ENCODE peak calls at places on chromosome 3, in five cellular contexts. One of them, this sample, is unnamed. For H3K4me1, the result is how much of the 10 kb centered on the place peaks cover.

GRCh38 chr3:127800508-127800907 is 21.8 kb downstream of the MGLL start:
- DNase-seq in H9: no peak
- DNase-seq in cardiac muscle cell: peak
- DNase-seq in SJSA1: no peak
- DNase-seq in effector memory CD4-positive, alpha-beta T cell: no peak
- DNase-seq in this sample: no peak

GRCh38 chr3:87486115-87486514 is 209.7 kb upstream of the POU1F1 start:
- DNase-seq in effector memory CD4-positive, alpha-beta T cell: no peak
- DNase-seq in H9: no peak
- DNase-seq in SJSA1: no peak
- DNase-seq in cardiac muscle cell: no peak
- DNase-seq in this sample: no peak

GRCh38 chr3:11591006-11591360 is 52.7 kb downstream of the VGLL4 start:
- DNase-seq in SJSA1: no peak
- DNase-seq in cardiac muscle cell: peak
- DNase-seq in effector memory CD4-positive, alpha-beta T cell: no peak
- DNase-seq in H9: no peak
- DNase-seq in this sample: peak

GRCh38 chr3:180250172-180250571 is 213.4 kb upstream of the PEX5L start:
- DNase-seq in SJSA1: no peak
- DNase-seq in effector memory CD4-positive, alpha-beta T cell: no peak
- DNase-seq in cardiac muscle cell: no peak
- DNase-seq in H9: no peak
- DNase-seq in this sample: no peak

GRCh38 chr3:10511809-10512494 is 6.6 kb upstream of the ATP2B2 start:
- DNase-seq in H9: no peak
- DNase-seq in effector memory CD4-positive, alpha-beta T cell: no peak
- DNase-seq in SJSA1: peak
- DNase-seq in cardiac muscle cell: peak
- DNase-seq in this sample: no peak

GRCh38 chr3:5275529-5275928 is 88.0 kb downstream of the EDEM1 start:
- DNase-seq in H9: no peak
- DNase-seq in SJSA1: no peak
- DNase-seq in cardiac muscle cell: peak
- DNase-seq in effector memory CD4-positive, alpha-beta T cell: no peak
- DNase-seq in this sample: no peak

GRCh38 chr3:36124118-36124796 is 256.0 kb upstream of the STAC start:
- DNase-seq in H9: peak
- DNase-seq in cardiac muscle cell: peak
- DNase-seq in SJSA1: no peak
- DNase-seq in effector memory CD4-positive, alpha-beta T cell: no peak
- DNase-seq in this sample: peak

GRCh38 chr3:29694783-29695182 is 413.9 kb downstream of the RBMS3 start:
- DNase-seq in cardiac muscle cell: peak
- DNase-seq in SJSA1: peak
- DNase-seq in H9: no peak
- DNase-seq in effector memory CD4-positive, alpha-beta T cell: no peak
- DNase-seq in this sample: peak

GRCh38 chr3:40287248-40287647 is 22.3 kb upstream of the EIF1B start:
- DNase-seq in SJSA1: no peak
- DNase-seq in H9: no peak
- DNase-seq in cardiac muscle cell: no peak
- DNase-seq in effector memory CD4-positive, alpha-beta T cell: no peak
- DNase-seq in this sample: no peak

GRCh38 chr3:118972974-118973373 is 61.7 kb downstream of the IGSF11 start:
- DNase-seq in cardiac muscle cell: no peak
- DNase-seq in H9: no peak
- DNase-seq in SJSA1: no peak
- DNase-seq in effector memory CD4-positive, alpha-beta T cell: no peak
- DNase-seq in this sample: no peak

GRCh38 chr3:142888099-142888483 is 792 bp downstream of the PCOLCE2 start:
- DNase-seq in cardiac muscle cell: peak
- DNase-seq in H9: peak
- DNase-seq in SJSA1: no peak
- DNase-seq in effector memory CD4-positive, alpha-beta T cell: no peak
- DNase-seq in this sample: peak
- H3K27ac ChIP-seq in cardiac muscle cell: no peak
- H3K27ac ChIP-seq in H9: no peak
- H3K27ac ChIP-seq in SJSA1: no peak
- H3K27ac ChIP-seq in effector memory CD4-positive, alpha-beta T cell: no peak
- H3K27ac ChIP-seq in this sample: peak

GRCh38 chr3:146199762-146200161 is 38.8 kb upstream of the PLOD2 start:
- DNase-seq in effector memory CD4-positive, alpha-beta T cell: no peak
- DNase-seq in cardiac muscle cell: no peak
- DNase-seq in H9: no peak
- DNase-seq in SJSA1: no peak
- DNase-seq in this sample: no peak

GRCh38 chr3:146200461-146201220 is 39.7 kb upstream of the PLOD2 start:
- DNase-seq in H9: no peak
- DNase-seq in SJSA1: no peak
- DNase-seq in cardiac muscle cell: no peak
- DNase-seq in effector memory CD4-positive, alpha-beta T cell: no peak
- DNase-seq in this sample: no peak

GRCh38 chr3:146195605-146196004 is 34.6 kb upstream of the PLOD2 start:
- DNase-seq in H9: no peak
- DNase-seq in cardiac muscle cell: no peak
- DNase-seq in SJSA1: no peak
- DNase-seq in effector memory CD4-positive, alpha-beta T cell: no peak
- DNase-seq in this sample: no peak

GRCh38 chr3:146195030-146195429 is 34.0 kb upstream of the PLOD2 start:
- DNase-seq in effector memory CD4-positive, alpha-beta T cell: no peak
- DNase-seq in cardiac muscle cell: no peak
- DNase-seq in H9: no peak
- DNase-seq in SJSA1: no peak
- DNase-seq in this sample: no peak

GRCh38 chr3:146196789-146197188 is 35.8 kb upstream of the PLOD2 start:
- DNase-seq in H9: no peak
- DNase-seq in SJSA1: no peak
- DNase-seq in effector memory CD4-positive, alpha-beta T cell: no peak
- DNase-seq in cardiac muscle cell: no peak
- DNase-seq in this sample: no peak
- H3K4me1 ChIP-seq in H9: under half
- H3K4me1 ChIP-seq in SJSA1: under half
- H3K4me1 ChIP-seq in effector memory CD4-positive, alpha-beta T cell: under half
- H3K4me1 ChIP-seq in cardiac muscle cell: under half
- H3K4me1 ChIP-seq in this sample: under half

GRCh38 chr3:178706411-178706810 is 170.2 kb downstream of the KCNMB2 start:
- DNase-seq in SJSA1: no peak
- DNase-seq in effector memory CD4-positive, alpha-beta T cell: no peak
- DNase-seq in H9: no peak
- DNase-seq in cardiac muscle cell: no peak
- DNase-seq in this sample: no peak

GRCh38 chr3:178705925-178706324 is 169.7 kb downstream of the KCNMB2 start:
- DNase-seq in SJSA1: no peak
- DNase-seq in effector memory CD4-positive, alpha-beta T cell: no peak
- DNase-seq in H9: no peak
- DNase-seq in cardiac muscle cell: no peak
- DNase-seq in this sample: peak

GRCh38 chr3:178699810-178700209 is 163.6 kb downstream of the KCNMB2 start:
- DNase-seq in cardiac muscle cell: peak
- DNase-seq in effector memory CD4-positive, alpha-beta T cell: no peak
- DNase-seq in H9: no peak
- DNase-seq in SJSA1: no peak
- DNase-seq in this sample: no peak

GRCh38 chr3:178699364-178699763 is 163.1 kb downstream of the KCNMB2 start:
- DNase-seq in cardiac muscle cell: no peak
- DNase-seq in effector memory CD4-positive, alpha-beta T cell: no peak
- DNase-seq in H9: no peak
- DNase-seq in SJSA1: no peak
- DNase-seq in this sample: no peak

DNA sequence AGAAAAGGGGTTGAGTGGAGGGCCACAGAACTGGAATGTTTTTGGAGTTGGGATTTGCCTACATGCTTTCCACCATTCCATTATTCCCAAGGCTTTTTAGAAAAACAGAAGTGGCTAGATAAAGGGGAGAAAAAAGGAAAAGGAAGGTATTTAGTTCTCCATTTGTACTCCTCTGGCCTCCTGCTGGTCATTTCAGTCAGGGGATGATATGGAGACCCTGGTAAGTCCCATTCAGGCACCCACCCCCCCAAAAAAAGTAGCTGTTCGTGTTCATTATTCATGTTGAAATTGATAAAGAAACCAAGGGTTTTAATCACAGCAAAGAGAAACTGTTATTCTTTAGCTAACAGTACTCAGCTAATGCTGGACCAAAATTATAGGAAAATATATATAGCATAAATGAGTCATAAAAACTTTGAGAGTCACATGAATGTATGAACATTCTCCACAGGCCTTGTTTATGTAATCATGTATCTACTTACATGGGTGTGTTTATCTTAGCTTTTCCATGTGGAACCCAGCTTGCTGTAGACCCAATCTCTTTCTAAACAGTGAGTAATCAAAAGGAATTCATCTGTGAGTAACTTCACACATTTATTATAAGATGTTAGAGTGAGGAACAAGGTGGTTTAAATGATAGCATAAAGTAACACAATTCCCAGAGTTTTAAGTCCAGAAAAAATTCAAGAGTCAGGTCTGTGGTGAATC is 167.2 kb downstream of the KCNMB2 start:
- DNase-seq in H9: no peak
- DNase-seq in cardiac muscle cell: peak
- DNase-seq in effector memory CD4-positive, alpha-beta T cell: no peak
- DNase-seq in SJSA1: no peak
- DNase-seq in this sample: no peak
- H3K27ac ChIP-seq in H9: no peak
- H3K27ac ChIP-seq in cardiac muscle cell: no peak
- H3K27ac ChIP-seq in effector memory CD4-positive, alpha-beta T cell: no peak
- H3K27ac ChIP-seq in SJSA1: peak
- H3K27ac ChIP-seq in this sample: no peak

GRCh38 chr3:181610973-181611265 is 100.8 kb upstream of the SOX2 start:
- DNase-seq in cardiac muscle cell: no peak
- DNase-seq in SJSA1: no peak
- DNase-seq in effector memory CD4-positive, alpha-beta T cell: no peak
- DNase-seq in H9: no peak
- DNase-seq in this sample: no peak

GRCh38 chr3:181613813-181614212 is 97.9 kb upstream of the SOX2 start:
- DNase-seq in cardiac muscle cell: no peak
- DNase-seq in effector memory CD4-positive, alpha-beta T cell: no peak
- DNase-seq in H9: no peak
- DNase-seq in SJSA1: no peak
- DNase-seq in this sample: no peak

GRCh38 chr3:181614878-181615277 is 96.8 kb upstream of the SOX2 start:
- DNase-seq in cardiac muscle cell: no peak
- DNase-seq in H9: no peak
- DNase-seq in effector memory CD4-positive, alpha-beta T cell: no peak
- DNase-seq in SJSA1: no peak
- DNase-seq in this sample: no peak

GRCh38 chr3:181615666-181616065 is 96.1 kb upstream of the SOX2 start:
- DNase-seq in cardiac muscle cell: no peak
- DNase-seq in H9: no peak
- DNase-seq in effector memory CD4-positive, alpha-beta T cell: no peak
- DNase-seq in SJSA1: no peak
- DNase-seq in this sample: no peak

DNA sequence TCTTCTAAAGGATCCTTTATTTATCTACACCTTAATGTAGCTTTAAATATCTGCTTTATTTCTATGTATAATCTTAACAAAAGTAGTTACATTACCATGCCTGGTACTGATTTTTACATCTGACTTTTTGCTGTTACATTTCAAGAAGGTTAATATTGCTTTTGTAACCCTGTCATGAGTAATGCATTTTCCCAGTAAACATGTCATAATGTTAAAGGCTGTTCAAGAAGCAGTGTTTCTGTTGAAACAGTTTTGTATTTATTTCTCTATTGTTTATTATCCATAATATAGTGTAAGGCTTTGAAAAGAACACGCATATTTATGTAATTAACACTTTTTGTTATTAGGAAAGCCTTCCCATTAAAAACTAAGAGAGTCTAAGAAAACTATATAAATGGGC is 98.5 kb upstream of the SOX2 start:
- DNase-seq in H9: no peak
- DNase-seq in cardiac muscle cell: no peak
- DNase-seq in effector memory CD4-positive, alpha-beta T cell: no peak
- DNase-seq in SJSA1: no peak
- DNase-seq in this sample: no peak
- H3K4me1 ChIP-seq in H9: under half
- H3K4me1 ChIP-seq in cardiac muscle cell: under half
- H3K4me1 ChIP-seq in effector memory CD4-positive, alpha-beta T cell: under half
- H3K4me1 ChIP-seq in SJSA1: under half
- H3K4me1 ChIP-seq in this sample: under half